ENCODE peak calls at places on chromosome 17, in eight cellular contexts. J, K, A, V, X, T, U and I are unnamed samples.

GRCh38 chr17:60630352-60630751 is 30.4 kb downstream of the PPM1D start:
- DNase-seq in U (no peak), T (no peak), K (peak; percentile 51), J (no peak), X (no peak), A (no peak), V (no peak), I (no peak)

GRCh38 chr17:69640073-69640472 is 225.6 kb downstream of the MAP2K6 start:
- DNase-seq in U (no peak), J (no peak), V (no peak), A (no peak), X (no peak), T (no peak), K (no peak), I (no peak)

GRCh38 chr17:36544049-36544319 is 735 bp upstream of the GGNBP2 start:
- DNase-seq in T (peak; percentile 19), K (peak; percentile 43), V (no peak), J (peak; percentile 83), A (no peak), X (peak; percentile 35), U (peak; percentile 46), I (peak; percentile 70)

GRCh38 chr17:61247438-61247837 is 152.2 kb upstream of the TBX2 start:
- DNase-seq in U (no peak), A (no peak), X (no peak), J (peak; percentile 28), T (no peak), V (no peak), K (no peak), I (no peak)

GRCh38 chr17:5466295-5466694 is 2.5 kb downstream of the DHX33 start:
- DNase-seq in K (no peak), V (no peak), X (no peak), J (no peak), T (no peak), U (no peak), A (no peak), I (no peak)

GRCh38 chr17:67388986-67389385 is 11.9 kb downstream of the PITPNC1 start:
- DNase-seq in U (no peak), X (no peak), T (no peak), V (no peak), A (no peak), J (no peak), K (no peak), I (no peak)

GRCh38 chr17:8153550-8153956 is 1.3 kb upstream of the PER1 start:
- DNase-seq in K (peak; percentile 85), X (peak; percentile 46), A (peak; percentile 96), T (peak; percentile 66), U (peak; percentile 87), J (peak; percentile 47), V (no peak), I (peak; percentile 94)

GRCh38 chr17:1197781-1198490 is 18.2 kb upstream of the ABR start:
- DNase-seq in V (no peak), X (no peak), T (no peak), U (no peak), K (peak; percentile 86), J (peak; percentile 98), A (peak; percentile 96), I (peak; percentile 92)

GRCh38 chr17:38861399-38861843 is 7.9 kb upstream of the RPL23 start:
- DNase-seq in J (peak; percentile 83), U (peak; percentile 81), X (peak; percentile 67), T (no peak), A (no peak), K (no peak), V (no peak), I (no peak)

GRCh38 chr17:2955931-2956582 is 107.3 kb downstream of the OR1D5 start:
- DNase-seq in V (no peak), J (no peak), K (no peak), A (peak; percentile 56), X (no peak), T (no peak), U (no peak), I (peak; percentile 54)

GRCh38 chr17:6713918-6714271 is 726 bp upstream of the SLC13A5 start:
- DNase-seq in A (peak; percentile 76), X (no peak), V (no peak), T (no peak), J (no peak), K (no peak), U (no peak), I (no peak)

GRCh38 chr17:40329981-40330794 is 21.2 kb downstream of the RARA start:
- DNase-seq in K (peak; percentile 89), X (no peak), V (no peak), T (no peak), J (peak; percentile 87), A (no peak), U (no peak), I (peak; percentile 85)

GRCh38 chr17:1177099-1177996 is 2.4 kb downstream of the ABR start:
- DNase-seq in T (peak; percentile 74), K (peak; percentile 60), V (no peak), J (no peak), X (no peak), A (no peak), U (no peak), I (no peak)

GRCh38 chr17:35666967-35667552 is 64.4 kb upstream of the RASL10B start:
- DNase-seq in U (no peak), J (no peak), T (no peak), A (no peak), V (no peak), X (no peak), K (no peak), I (no peak)

DNA sequence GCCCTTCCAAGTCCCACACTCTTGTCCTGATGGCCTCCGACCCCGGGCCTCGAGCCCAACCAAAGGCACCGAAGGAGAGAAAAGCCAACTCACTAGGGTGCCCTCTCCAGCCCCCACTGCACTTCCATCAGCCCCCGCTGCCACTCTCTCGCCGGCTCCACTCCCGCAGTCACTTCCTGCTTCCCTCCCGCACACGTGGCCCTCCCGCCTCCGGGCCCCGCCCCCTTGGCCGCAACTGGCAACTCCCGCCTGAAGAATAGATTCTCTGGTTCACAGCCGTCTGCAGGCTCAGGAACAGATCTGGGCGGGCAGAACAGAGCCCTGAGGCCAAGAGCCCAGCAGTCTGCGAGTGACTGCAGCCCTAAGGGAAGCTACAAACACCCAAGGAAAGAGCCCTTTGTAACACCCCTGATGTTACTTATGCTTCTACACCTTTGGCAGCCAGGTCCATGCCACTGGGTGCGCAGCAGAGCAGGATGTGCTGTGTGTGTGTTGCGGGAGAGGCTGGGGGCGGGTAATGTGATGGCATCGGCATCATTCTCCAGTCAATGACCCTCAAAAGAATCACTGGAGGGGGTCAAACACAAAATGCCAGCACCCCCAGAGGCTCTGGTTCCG is at the start of gene SLC39A11:
- DNase-seq in V (peak; percentile 89), A (peak; percentile 98), U (peak; percentile 96), T (peak; percentile 98), X (peak; percentile 92), J (peak; percentile 98), K (peak; percentile 94), I (peak; percentile 96)
- TF ChIP-seq POLR2A in V (peak; percentile 24), A (no peak), U (peak; percentile 93), T (peak; percentile 80), X (peak; percentile 82), J (peak; percentile 23), K (peak; percentile 41), I (no peak)

DNA sequence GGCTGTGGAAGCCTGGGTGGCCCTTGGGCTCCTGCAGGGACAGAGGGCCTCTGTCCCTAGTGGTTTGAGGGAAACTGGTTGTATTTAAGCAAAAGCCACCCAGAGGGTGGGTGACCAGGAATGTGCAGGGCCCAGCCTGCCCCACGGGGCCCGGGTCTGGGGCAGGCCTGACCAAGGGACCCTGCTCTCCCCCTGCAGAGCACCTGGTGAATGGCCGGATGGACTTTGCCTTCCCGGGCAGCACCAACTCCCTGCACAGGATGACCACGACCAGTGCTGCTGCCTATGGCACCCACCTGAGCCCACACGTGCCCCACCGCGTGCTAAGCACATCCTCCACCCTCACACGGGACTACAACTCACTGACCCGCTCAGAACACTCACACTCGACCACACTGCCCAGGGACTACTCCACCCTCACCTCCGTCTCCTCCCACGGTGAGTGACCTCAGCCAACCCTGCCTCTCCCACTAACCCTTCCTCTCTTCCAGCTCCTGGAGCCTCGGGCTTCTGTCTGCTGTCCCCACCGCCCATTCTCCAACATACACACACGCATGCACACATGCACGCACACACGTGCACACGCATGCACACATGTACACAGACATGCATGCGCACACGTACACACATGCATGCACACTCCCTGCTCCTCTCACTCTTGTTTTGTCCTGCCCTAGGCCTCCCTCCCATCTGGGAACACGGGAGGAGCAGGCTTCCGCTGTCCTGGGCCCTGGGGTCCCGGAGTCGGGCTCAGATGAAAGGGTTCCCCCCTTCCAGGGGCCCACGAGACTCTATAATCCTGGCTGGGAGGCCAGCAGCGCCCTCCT is 10.4 kb downstream of the GALK1 start:
- DNase-seq in U (no peak), X (peak; percentile 61), T (no peak), K (no peak), A (no peak), V (no peak), J (peak; percentile 37), I (no peak)
- TF ChIP-seq POLR2A in U (no peak), X (peak; percentile 43), T (no peak), K (no peak), A (no peak), V (no peak), J (no peak), I (no peak)

GRCh38 chr17:44223574-44224046 is 4.1 kb upstream of the UBTF start:
- DNase-seq in X (no peak), U (no peak), V (no peak), T (peak; percentile 80), A (no peak), K (no peak), J (no peak), I (no peak)
- TF ChIP-seq POLR2A in X (no peak), U (no peak), V (no peak), T (peak; percentile 5), A (no peak), K (no peak), J (no peak), I (no peak)

GRCh38 chr17:56960596-56961538 is at the start of gene COIL:
- DNase-seq in U (peak; percentile 92), A (peak; percentile 98), J (peak; percentile 94), K (peak; percentile 94), V (peak; percentile 93), X (peak; percentile 91), T (peak; percentile 92), I (peak; percentile 95)
- TF ChIP-seq POLR2A in U (peak; percentile 69), A (no peak), J (peak; percentile 61), K (peak; percentile 29), V (peak; percentile 89), X (peak; percentile 93), T (peak; percentile 62), I (no peak)

GRCh38 chr17:78929908-78930775 is 5.0 kb upstream of the TIMP2 start:
- DNase-seq in J (no peak), V (no peak), X (no peak), K (peak; percentile 56), A (no peak), U (no peak), T (no peak), I (no peak)
- TF ChIP-seq POLR2A in J (no peak), V (no peak), X (no peak), K (no peak), A (no peak), U (no peak), T (no peak), I (no peak)

GRCh38 chr17:75589017-75589918 is 1.7 kb downstream of the MYO15B start:
- DNase-seq in T (peak; percentile 100), K (peak; percentile 97), U (peak; percentile 96), A (peak; percentile 98), X (peak; percentile 99), V (peak; percentile 71), J (peak; percentile 89), I (peak; percentile 95)
- TF ChIP-seq POLR2A in T (peak; percentile 24), K (peak; percentile 67), U (peak; percentile 23), A (no peak), X (no peak), V (no peak), J (peak; percentile 46), I (no peak)